ENCODE peak calls at places on chromosomes 2 and 18, in five cellular contexts. One of them, this sample, is unnamed.

GRCh38 chr18:78642561-78643398 is 336.8 kb upstream of the SALL3 start:
- DNase-seq in NB4: peak; percentile 88
- DNase-seq in Peyer's patch: no peak
- DNase-seq in K562: no peak
- DNase-seq in HCT116: no peak
- DNase-seq in this sample: no peak

GRCh38 chr2:107712857-107713256 is 113.8 kb upstream of the RGPD4 start:
- DNase-seq in NB4: peak; percentile 9
- DNase-seq in K562: no peak
- DNase-seq in Peyer's patch: no peak
- DNase-seq in HCT116: no peak
- DNase-seq in this sample: no peak

GRCh38 chr2:24333019-24333540 is 27.3 kb downstream of the ITSN2 start:
- DNase-seq in NB4: no peak
- DNase-seq in Peyer's patch: no peak
- DNase-seq in K562: no peak
- DNase-seq in HCT116: no peak
- DNase-seq in this sample: no peak

GRCh38 chr18:54263904-54264336 is 5.4 kb upstream of the POLI start:
- DNase-seq in Peyer's patch: no peak
- DNase-seq in K562: no peak
- DNase-seq in NB4: no peak
- DNase-seq in HCT116: no peak
- DNase-seq in this sample: no peak

GRCh38 chr2:48170281-48170680 is 264.0 kb upstream of the FBXO11 start:
- DNase-seq in NB4: no peak
- DNase-seq in K562: no peak
- DNase-seq in Peyer's patch: no peak
- DNase-seq in HCT116: no peak
- DNase-seq in this sample: no peak

GRCh38 chr18:79400091-79400590 is 4.4 kb downstream of the NFATC1 start:
- DNase-seq in HCT116: no peak
- DNase-seq in NB4: no peak
- DNase-seq in K562: peak; percentile 74
- DNase-seq in Peyer's patch: peak; percentile 86
- DNase-seq in this sample: peak; percentile 95

GRCh38 chr2:133523406-133523805 is 44.9 kb downstream of the NCKAP5 start:
- DNase-seq in HCT116: no peak
- DNase-seq in Peyer's patch: no peak
- DNase-seq in NB4: no peak
- DNase-seq in K562: no peak
- DNase-seq in this sample: no peak

GRCh38 chr2:24919977-24920812 is at the start of gene ADCY3:
- DNase-seq in K562: peak; percentile 91
- DNase-seq in NB4: peak; percentile 39
- DNase-seq in Peyer's patch: peak; percentile 77
- DNase-seq in HCT116: no peak
- DNase-seq in this sample: no peak

GRCh38 chr2:44954902-44955592 is 13.5 kb downstream of the SIX3 start:
- DNase-seq in HCT116: no peak
- DNase-seq in Peyer's patch: no peak
- DNase-seq in K562: no peak
- DNase-seq in NB4: no peak
- DNase-seq in this sample: no peak

GRCh38 chr2:225788571-225788970 is 389.1 kb downstream of the NYAP2 start:
- DNase-seq in NB4: no peak
- DNase-seq in K562: no peak
- DNase-seq in HCT116: no peak
- DNase-seq in Peyer's patch: no peak
- DNase-seq in this sample: no peak

GRCh38 chr2:157735532-157735931 is 106.9 kb upstream of the ACVR1C start:
- DNase-seq in Peyer's patch: no peak
- DNase-seq in HCT116: no peak
- DNase-seq in NB4: no peak
- DNase-seq in K562: no peak
- DNase-seq in this sample: no peak

GRCh38 chr2:180507028-180507427 is 473.4 kb upstream of the UBE2E3 start:
- DNase-seq in NB4: no peak
- DNase-seq in K562: no peak
- DNase-seq in HCT116: no peak
- DNase-seq in Peyer's patch: no peak
- DNase-seq in this sample: no peak

GRCh38 chr18:61736168-61736567 is 156.6 kb downstream of the RNF152 start:
- DNase-seq in NB4: no peak
- DNase-seq in HCT116: no peak
- DNase-seq in K562: no peak
- DNase-seq in Peyer's patch: no peak
- DNase-seq in this sample: no peak

GRCh38 chr18:68839701-68840100 is 41.8 kb downstream of the CCDC102B start:
- DNase-seq in Peyer's patch: no peak
- DNase-seq in NB4: no peak
- DNase-seq in HCT116: no peak
- DNase-seq in K562: no peak
- DNase-seq in this sample: no peak

GRCh38 chr2:28393115-28393836 is 618 bp downstream of the FOSL2 start:
- DNase-seq in NB4: peak; percentile 80
- DNase-seq in Peyer's patch: no peak
- DNase-seq in HCT116: no peak
- DNase-seq in K562: peak; percentile 70
- DNase-seq in this sample: no peak
- TF ChIP-seq POLR2A in NB4: peak; percentile 16
- TF ChIP-seq POLR2A in Peyer's patch: peak; percentile 56
- TF ChIP-seq POLR2A in HCT116: no peak
- TF ChIP-seq POLR2A in K562: no peak
- TF ChIP-seq POLR2A in this sample: no peak

GRCh38 chr2:231686192-231687100 is 21.9 kb upstream of the PTMA start:
- DNase-seq in K562: no peak
- DNase-seq in HCT116: no peak
- DNase-seq in Peyer's patch: no peak
- DNase-seq in NB4: no peak
- DNase-seq in this sample: no peak

GRCh38 chr2:231687133-231687852 is 21.0 kb upstream of the PTMA start:
- DNase-seq in K562: peak; percentile 83
- DNase-seq in NB4: peak; percentile 95
- DNase-seq in HCT116: no peak
- DNase-seq in Peyer's patch: peak; percentile 75
- DNase-seq in this sample: no peak

GRCh38 chr2:231683907-231684306 is 24.4 kb upstream of the PTMA start:
- DNase-seq in HCT116: no peak
- DNase-seq in NB4: no peak
- DNase-seq in K562: no peak
- DNase-seq in Peyer's patch: no peak
- DNase-seq in this sample: no peak

GRCh38 chr2:231684314-231685223 is 23.8 kb upstream of the PTMA start:
- DNase-seq in Peyer's patch: no peak
- DNase-seq in K562: no peak
- DNase-seq in HCT116: no peak
- DNase-seq in NB4: no peak
- DNase-seq in this sample: no peak

GRCh38 chr2:231685349-231686191 is 22.8 kb upstream of the PTMA start:
- DNase-seq in NB4: peak; percentile 54
- DNase-seq in Peyer's patch: no peak
- DNase-seq in HCT116: no peak
- DNase-seq in K562: no peak
- DNase-seq in this sample: no peak
- H3K4me3 ChIP-seq in NB4: no peak overlapping the region
- H3K4me3 ChIP-seq in Peyer's patch: no peak overlapping the region
- H3K4me3 ChIP-seq in HCT116: peak overlapping the region; percentile 20
- H3K4me3 ChIP-seq in K562: no peak overlapping the region
- H3K4me3 ChIP-seq in this sample: no peak overlapping the region

DNA sequence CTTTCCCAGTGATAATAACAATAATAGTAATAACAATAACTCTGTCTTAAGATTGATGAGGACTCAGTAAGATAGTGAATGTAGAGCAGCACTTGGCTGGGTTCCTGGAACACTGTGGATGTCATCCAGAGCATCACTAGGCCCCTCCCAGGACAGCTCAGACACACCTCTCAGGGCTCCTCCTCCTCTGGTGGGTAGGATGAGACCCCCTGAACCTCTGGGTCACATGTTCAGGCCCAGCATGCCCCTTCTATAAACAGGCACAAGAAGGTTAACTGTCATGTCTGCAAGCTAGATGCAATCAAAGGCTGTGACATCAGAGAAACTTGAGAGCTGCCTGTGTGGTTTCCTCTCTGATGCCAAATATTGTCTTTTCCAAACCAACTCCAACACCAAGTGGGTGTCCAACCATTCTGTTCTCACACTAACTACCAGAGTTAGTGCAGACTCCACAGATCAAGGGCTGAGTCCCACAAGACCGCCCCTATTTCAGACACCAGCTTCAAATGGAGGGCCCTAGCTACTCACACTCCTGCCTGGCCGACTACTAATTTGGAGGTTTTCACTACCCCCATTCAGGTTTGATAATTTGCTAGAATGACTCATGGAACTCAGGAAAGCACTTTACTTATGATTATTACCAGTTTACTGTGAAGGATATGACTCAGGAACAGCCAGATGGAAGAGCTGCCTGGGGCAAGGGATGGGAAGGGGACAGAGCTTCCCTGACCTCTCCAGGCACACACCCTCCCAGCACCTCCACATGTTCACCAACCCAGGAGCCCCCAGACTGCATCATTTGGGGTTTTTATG is 46.4 kb upstream of the BZW1 start:
- DNase-seq in Peyer's patch: no peak
- DNase-seq in K562: no peak
- DNase-seq in HCT116: peak; percentile 88
- DNase-seq in NB4: no peak
- DNase-seq in this sample: no peak
- TF ChIP-seq POLR2A in Peyer's patch: no peak
- TF ChIP-seq POLR2A in K562: no peak
- TF ChIP-seq POLR2A in HCT116: no peak
- TF ChIP-seq POLR2A in NB4: no peak
- TF ChIP-seq POLR2A in this sample: no peak

DNA sequence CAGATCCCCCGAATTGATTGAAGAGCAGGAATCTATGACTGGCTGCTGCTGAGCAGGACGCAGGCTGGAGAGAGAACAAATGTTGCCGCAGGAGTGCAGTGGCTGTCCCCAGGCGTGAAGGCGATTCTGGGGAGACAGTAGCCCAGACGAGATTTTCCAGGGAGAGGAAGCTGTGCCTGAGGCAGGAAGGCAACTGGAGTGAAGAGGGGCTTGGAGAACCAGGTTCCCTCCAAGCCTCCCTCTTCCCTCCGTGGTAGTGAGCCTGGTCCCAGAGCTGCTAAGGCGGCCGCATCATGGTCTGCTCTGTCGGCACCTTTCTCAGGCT is 1.3 kb upstream of the NPPC start:
- DNase-seq in NB4: no peak
- DNase-seq in Peyer's patch: no peak
- DNase-seq in K562: no peak
- DNase-seq in HCT116: no peak
- DNase-seq in this sample: peak; percentile 76
- H3K4me3 ChIP-seq in NB4: no peak overlapping the region
- H3K4me3 ChIP-seq in Peyer's patch: no peak overlapping the region
- H3K4me3 ChIP-seq in K562: no peak overlapping the region
- H3K4me3 ChIP-seq in HCT116: no peak overlapping the region
- H3K4me3 ChIP-seq in this sample: no peak overlapping the region

GRCh38 chr2:37636209-37637077 is 35.0 kb downstream of the CDC42EP3 start:
- DNase-seq in K562: no peak
- DNase-seq in NB4: peak; percentile 38
- DNase-seq in Peyer's patch: no peak
- DNase-seq in HCT116: no peak
- DNase-seq in this sample: no peak
- TF ChIP-seq POLR2A in K562: no peak
- TF ChIP-seq POLR2A in NB4: no peak
- TF ChIP-seq POLR2A in Peyer's patch: no peak
- TF ChIP-seq POLR2A in HCT116: no peak
- TF ChIP-seq POLR2A in this sample: no peak

GRCh38 chr18:57776767-57777166 is 26.3 kb downstream of the ATP8B1 start:
- DNase-seq in Peyer's patch: no peak
- DNase-seq in HCT116: no peak
- DNase-seq in K562: peak; percentile 62
- DNase-seq in NB4: peak; percentile 20
- DNase-seq in this sample: no peak

GRCh38 chr18:57784034-57784815 is 18.9 kb downstream of the ATP8B1 start:
- DNase-seq in HCT116: no peak
- DNase-seq in K562: no peak
- DNase-seq in Peyer's patch: no peak
- DNase-seq in NB4: peak; percentile 84
- DNase-seq in this sample: no peak

GRCh38 chr18:57776354-57776753 is 26.8 kb downstream of the ATP8B1 start:
- DNase-seq in HCT116: no peak
- DNase-seq in NB4: no peak
- DNase-seq in K562: no peak
- DNase-seq in Peyer's patch: no peak
- DNase-seq in this sample: no peak

GRCh38 chr18:57781128-57781463 is 22.0 kb downstream of the ATP8B1 start:
- DNase-seq in Peyer's patch: no peak
- DNase-seq in HCT116: no peak
- DNase-seq in NB4: no peak
- DNase-seq in K562: no peak
- DNase-seq in this sample: no peak

DNA sequence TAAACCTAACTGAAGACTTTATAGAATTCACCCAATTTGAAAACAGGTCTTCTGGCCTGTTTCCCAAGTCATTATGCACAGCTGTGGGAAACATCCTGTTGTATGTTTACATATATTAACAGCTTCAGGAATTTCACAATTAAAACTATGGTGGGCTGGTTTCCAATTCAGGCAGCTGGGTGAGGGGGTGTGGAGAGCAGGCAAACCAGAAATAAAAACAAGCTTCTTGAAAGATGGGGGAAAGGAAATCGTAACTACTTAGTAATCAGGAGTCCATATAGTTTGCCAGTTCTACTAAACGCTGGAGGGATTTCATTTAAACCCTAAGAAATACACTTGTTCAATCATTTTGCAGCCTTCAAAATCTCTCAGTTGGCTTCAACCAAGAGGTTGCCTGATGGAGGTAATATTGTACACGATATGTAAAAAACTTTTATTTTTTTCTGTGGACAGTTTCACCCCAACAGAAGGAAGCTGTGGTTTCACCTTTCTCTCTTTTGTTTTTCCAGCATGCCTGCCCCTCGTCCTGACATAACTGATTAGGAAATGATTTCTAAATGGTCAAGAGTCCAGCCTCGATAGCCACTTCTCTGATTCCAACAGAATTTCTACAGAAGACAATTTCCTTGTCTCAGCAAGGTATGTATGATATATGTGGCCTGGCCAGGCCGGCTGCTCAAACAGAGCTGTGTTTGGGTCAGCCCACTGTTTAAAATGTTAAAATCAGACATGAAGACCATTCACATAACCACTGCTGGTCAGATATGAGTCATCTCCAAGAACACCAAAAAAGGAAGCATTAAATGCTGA is 22.6 kb downstream of the ATP8B1 start:
- DNase-seq in NB4: peak; percentile 73
- DNase-seq in Peyer's patch: no peak
- DNase-seq in HCT116: no peak
- DNase-seq in K562: no peak
- DNase-seq in this sample: no peak
- H3K4me3 ChIP-seq in NB4: peak overlapping the region; percentile 8
- H3K4me3 ChIP-seq in Peyer's patch: no peak overlapping the region
- H3K4me3 ChIP-seq in HCT116: no peak overlapping the region
- H3K4me3 ChIP-seq in K562: no peak overlapping the region
- H3K4me3 ChIP-seq in this sample: no peak overlapping the region

DNA sequence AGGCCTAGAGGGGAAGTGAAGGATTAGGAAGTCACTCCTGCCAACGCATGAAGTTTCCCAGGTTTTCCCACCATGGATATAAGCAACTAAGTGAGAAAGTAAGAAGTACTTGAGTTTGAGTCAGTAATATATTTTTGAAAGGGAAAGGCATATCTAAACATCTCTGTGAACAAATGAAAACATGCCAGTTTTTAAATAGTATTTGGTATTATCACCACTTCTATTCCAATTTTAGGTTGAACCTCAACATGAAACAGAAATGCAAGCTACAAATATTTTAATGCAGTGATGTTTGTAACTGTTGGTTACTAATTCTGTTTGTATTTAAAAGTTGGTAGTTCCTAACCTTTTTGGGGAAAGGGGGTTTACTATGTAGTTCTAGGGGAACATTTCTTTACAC is 92.0 kb downstream of the VRK2 start:
- DNase-seq in Peyer's patch: no peak
- DNase-seq in NB4: no peak
- DNase-seq in K562: no peak
- DNase-seq in HCT116: no peak
- DNase-seq in this sample: no peak
- TF ChIP-seq POLR2A in Peyer's patch: no peak
- TF ChIP-seq POLR2A in NB4: no peak
- TF ChIP-seq POLR2A in K562: no peak
- TF ChIP-seq POLR2A in HCT116: no peak
- TF ChIP-seq POLR2A in this sample: no peak

This sample was measured in lower leg skin.